ENCODE peak calls at places on chromosomes 4 and X, in six cellular contexts. M is MM.1S, J is IMR-90, W is uterus, Q is lower lobe of right lung, E is heart right ventricle. C is an unnamed sample.

GRCh38 chrX:103453655-103454054 is 65.6 kb downstream of the RAB40A start:
- DNase-seq in M (no peak), J (peak; percentile 97), W (no peak), Q (no peak), E (no peak), C (no peak)

GRCh38 chr4:175531405-175532091 is 280.5 kb downstream of the GPM6A start:
- DNase-seq in M (no peak), J (peak; percentile 72), W (no peak), Q (no peak), E (no peak), C (no peak)

GRCh38 chr4:141571368-141571767 is 65.0 kb upstream of the IL15 start:
- DNase-seq in M (no peak), J (peak; percentile 60), W (no peak), Q (no peak), E (no peak), C (no peak)

GRCh38 chr4:8182858-8183725 is 16.0 kb upstream of the SH3TC1 start:
- DNase-seq in M (no peak), J (peak; percentile 70), W (peak; percentile 72), Q (peak; percentile 84), E (peak; percentile 92), C (peak; percentile 96)

GRCh38 chr4:178612725-178613124 is 1170.5 kb upstream of the AGA start:
- DNase-seq in M (no peak), J (no peak), W (no peak), Q (no peak), E (no peak), C (no peak)

GRCh38 chrX:51837451-51837850 is 56.0 kb upstream of the MAGED1 start:
- DNase-seq in M (no peak), J (no peak), W (no peak), Q (no peak), E (no peak), C (no peak)

GRCh38 chr4:81913427-81913878 is 441.7 kb upstream of the RASGEF1B start:
- DNase-seq in M (peak; percentile 42), J (peak; percentile 31), W (no peak), Q (peak; percentile 52), E (peak; percentile 25), C (peak; percentile 42)

GRCh38 chr4:26320159-26320452 is 708 bp upstream of the RBPJ start:
- DNase-seq in M (peak; percentile 39), J (peak; percentile 28), W (no peak), Q (no peak), E (no peak), C (no peak)

GRCh38 chrX:19332983-19333382 is 10.7 kb upstream of the PDHA1 start:
- DNase-seq in M (no peak), J (peak; percentile 3), W (peak; percentile 28), Q (no peak), E (peak; percentile 26), C (peak; percentile 44)

GRCh38 chr4:141711211-141711610 is 74.8 kb downstream of the IL15 start:
- DNase-seq in M (no peak), J (peak; percentile 51), W (no peak), Q (no peak), E (no peak), C (no peak)

GRCh38 chrX:12974797-12975669 is at the start of gene TMSB4X:
- DNase-seq in M (peak; percentile 71), J (peak; percentile 74), W (peak; percentile 84), Q (peak; percentile 90), E (peak; percentile 83), C (peak; percentile 92)
- H3K4me1 ChIP-seq in M (peaks cover 17% of the 10 kb centered on the region), J (peaks cover 2% of the 10 kb centered on the region), W (no peaks in the 10 kb centered on the region), Q (peaks cover 17% of the 10 kb centered on the region), E (no peaks in the 10 kb centered on the region), C (no peaks in the 10 kb centered on the region)

GRCh38 chr4:136301773-136302172 is 1230.5 kb downstream of the PCDH18 start:
- DNase-seq in M (no peak), J (no peak), W (no peak), Q (no peak), E (no peak), C (no peak)
- H3K27ac ChIP-seq in M (no peak overlapping the region), J (no peak overlapping the region), W (no peak overlapping the region), Q (no peak overlapping the region), E (no peak overlapping the region), C (no peak overlapping the region)

GRCh38 chr4:112514079-112514448 is 1.9 kb downstream of the NEUROG2 start:
- DNase-seq in M (peak; percentile 41), J (no peak), W (no peak), Q (no peak), E (no peak), C (no peak)

GRCh38 chr4:112510191-112510467 is 5.9 kb downstream of the NEUROG2 start:
- DNase-seq in M (no peak), J (no peak), W (no peak), Q (no peak), E (no peak), C (no peak)

GRCh38 chr4:112509243-112510190 is 6.5 kb downstream of the NEUROG2 start:
- DNase-seq in M (no peak), J (peak; percentile 20), W (no peak), Q (no peak), E (no peak), C (no peak)

GRCh38 chr4:112510468-112511293 is 5.3 kb downstream of the NEUROG2 start:
- DNase-seq in M (no peak), J (no peak), W (no peak), Q (no peak), E (no peak), C (no peak)

GRCh38 chr4:112511294-112512118 is 4.5 kb downstream of the NEUROG2 start:
- DNase-seq in M (no peak), J (no peak), W (no peak), Q (no peak), E (no peak), C (no peak)
- H3K27me3 ChIP-seq in M (peaks cover 24% of the 10 kb centered on the region), J (peaks cover 84% of the 10 kb centered on the region), W (peaks cover 4% of the 10 kb centered on the region), Q (peaks cover 99% of the 10 kb centered on the region), E (peaks cover 100% of the 10 kb centered on the region), C (peaks cover 7% of the 10 kb centered on the region)

GRCh38 chrX:66018585-66019309 is 21.1 kb downstream of the VSIG4 start:
- DNase-seq in M (no peak), J (no peak), W (no peak), Q (no peak), E (no peak), C (no peak)
- H3K4me1 ChIP-seq in M (peaks cover 59% of the 10 kb centered on the region), J (no peaks in the 10 kb centered on the region), W (no peaks in the 10 kb centered on the region), Q (no peaks in the 10 kb centered on the region), E (no peaks in the 10 kb centered on the region), C (no peaks in the 10 kb centered on the region)

DNA sequence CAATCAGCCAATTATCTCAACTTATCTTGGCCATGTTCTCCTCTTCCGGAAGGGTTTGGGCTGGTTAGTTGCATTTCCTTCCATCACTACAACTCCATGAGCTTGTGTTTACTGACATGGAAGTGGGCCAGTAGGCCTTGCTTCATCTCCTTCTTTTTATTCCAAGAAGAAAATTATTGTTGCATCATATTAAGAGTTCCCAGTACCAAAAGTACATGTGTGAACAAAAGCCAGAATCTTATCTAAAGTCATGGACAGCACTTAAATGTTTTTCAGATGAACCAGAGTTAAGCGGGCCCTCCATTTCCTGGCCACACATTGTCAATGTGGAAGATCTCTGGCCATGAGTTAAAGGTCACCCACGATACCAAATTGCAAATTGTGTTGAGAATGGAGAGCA is 503.2 kb upstream of the SLIT2 start:
- DNase-seq in M (no peak), J (peak; percentile 87), W (peak; percentile 65), Q (no peak), E (peak; percentile 51), C (no peak)
- H3K27ac ChIP-seq in M (no peak overlapping the region), J (peak overlapping the region; percentile 60), W (no peak overlapping the region), Q (peak overlapping the region; percentile 5), E (no peak overlapping the region), C (no peak overlapping the region)

C was measured in right cardiac atrium.